ENCODE peak calls at places on chromosome 1, in four cellular contexts. One of them, this sample, is unnamed.

GRCh38 chr1:167824163-167824794 is 89.7 kb downstream of the ADCY10 start:
- DNase-seq in Right ventricle myocardium superior: no peak
- DNase-seq in fibroblast of gingiva: no peak
- DNase-seq in H7: no peak
- DNase-seq in this sample: no peak

GRCh38 chr1:169711469-169712308 is at the start of gene SELL:
- DNase-seq in Right ventricle myocardium superior: peak
- DNase-seq in H7: peak
- DNase-seq in fibroblast of gingiva: peak
- DNase-seq in this sample: no peak

GRCh38 chr1:107643766-107644165 is 321.2 kb downstream of the VAV3 start:
- DNase-seq in Right ventricle myocardium superior: no peak
- DNase-seq in H7: no peak
- DNase-seq in fibroblast of gingiva: no peak
- DNase-seq in this sample: no peak

GRCh38 chr1:167721617-167722151 is at the start of gene MPZL1:
- DNase-seq in fibroblast of gingiva: peak
- DNase-seq in H7: peak
- DNase-seq in Right ventricle myocardium superior: peak
- DNase-seq in this sample: peak

GRCh38 chr1:209176866-209177430 is 406.6 kb upstream of the CAMK1G start:
- DNase-seq in fibroblast of gingiva: no peak
- DNase-seq in Right ventricle myocardium superior: no peak
- DNase-seq in H7: no peak
- DNase-seq in this sample: no peak

GRCh38 chr1:170162385-170163226 is 16.8 kb downstream of the NTMT2 start:
- DNase-seq in fibroblast of gingiva: peak
- DNase-seq in Right ventricle myocardium superior: peak
- DNase-seq in H7: peak
- DNase-seq in this sample: no peak

GRCh38 chr1:33331444-33332356 is 10.8 kb upstream of the A3GALT2 start:
- DNase-seq in Right ventricle myocardium superior: no peak
- DNase-seq in H7: no peak
- DNase-seq in fibroblast of gingiva: no peak
- DNase-seq in this sample: no peak

GRCh38 chr1:27004471-27005165 is 8.0 kb downstream of the TENT5B start:
- DNase-seq in fibroblast of gingiva: peak
- DNase-seq in H7: peak
- DNase-seq in Right ventricle myocardium superior: no peak
- DNase-seq in this sample: no peak

GRCh38 chr1:61605607-61606321 is 119.2 kb downstream of the TM2D1 start:
- DNase-seq in Right ventricle myocardium superior: no peak
- DNase-seq in fibroblast of gingiva: peak
- DNase-seq in H7: no peak
- DNase-seq in this sample: no peak

GRCh38 chr1:94000531-94001282 is 91.5 kb upstream of the GCLM start:
- DNase-seq in fibroblast of gingiva: no peak
- DNase-seq in H7: no peak
- DNase-seq in Right ventricle myocardium superior: no peak
- DNase-seq in this sample: no peak

GRCh38 chr1:200029035-200029623 is 1.6 kb downstream of the NR5A2 start:
- DNase-seq in H7: peak
- DNase-seq in fibroblast of gingiva: peak
- DNase-seq in Right ventricle myocardium superior: no peak
- DNase-seq in this sample: no peak

GRCh38 chr1:239563680-239564079 is 177.3 kb downstream of the CHRM3 start:
- DNase-seq in Right ventricle myocardium superior: no peak
- DNase-seq in fibroblast of gingiva: no peak
- DNase-seq in H7: no peak
- DNase-seq in this sample: no peak

GRCh38 chr1:108050134-108050533 is 85.2 kb upstream of the VAV3 start:
- DNase-seq in Right ventricle myocardium superior: peak
- DNase-seq in H7: no peak
- DNase-seq in fibroblast of gingiva: no peak
- DNase-seq in this sample: no peak